ENCODE peak calls at places on chromosomes 5 and 9, in five cellular contexts. R is COR-L47, F is NCI-H510A treated with DMSO at 0.1 percent for 48 hours, N is colonic mucosa, H is NCI-H1694 treated with DMSO at 0.1 percent for 48 hours. Y is an unnamed sample.

GRCh38 chr5:176447538-176447981 is 625 bp upstream of the FAF2 start:
- DNase-seq in H (no peak), R (peak; percentile 30), N (no peak), F (peak; percentile 34), Y (no peak)

GRCh38 chr5:97021416-97021815 is 85.5 kb downstream of the LNPEP start:
- DNase-seq in N (no peak), H (no peak), R (no peak), F (no peak), Y (no peak)

GRCh38 chr5:113031132-113031531 is 54.5 kb downstream of the DCP2 start:
- DNase-seq in R (no peak), H (no peak), N (no peak), F (no peak), Y (no peak)

GRCh38 chr5:102911973-102912372 is 156.9 kb downstream of the PAM start:
- DNase-seq in H (no peak), R (peak; percentile 3), F (no peak), N (no peak), Y (no peak)

GRCh38 chr5:72537166-72537565 is 30.0 kb upstream of the ZNF366 start:
- DNase-seq in F (no peak), N (no peak), R (no peak), H (no peak), Y (no peak)

GRCh38 chr5:14463629-14464028 is 118.0 kb upstream of the OTULINL start:
- DNase-seq in F (peak; percentile 60), N (peak; percentile 76), H (no peak), R (no peak), Y (no peak)

GRCh38 chr5:155451106-155451505 is 437.6 kb downstream of the KIF4B start:
- DNase-seq in F (no peak), H (no peak), R (no peak), N (no peak), Y (no peak)

GRCh38 chr9:16191691-16192402 is 639.0 kb downstream of the CCDC171 start:
- DNase-seq in N (peak; percentile 78), F (no peak), R (peak; percentile 59), H (peak; percentile 50), Y (peak; percentile 80)

GRCh38 chr5:72508241-72509170 is 1.3 kb upstream of the ZNF366 start:
- DNase-seq in F (no peak), R (no peak), N (no peak), H (no peak), Y (peak; percentile 51)

GRCh38 chr5:113331201-113331551 is 103.6 kb downstream of the TSSK1B start:
- DNase-seq in R (no peak), F (no peak), H (no peak), N (no peak), Y (no peak)

GRCh38 chr5:86679529-86679928 is 61.8 kb downstream of the COX7C start:
- DNase-seq in H (peak; percentile 57), R (peak; percentile 49), F (peak; percentile 44), N (peak; percentile 18), Y (peak; percentile 59)

GRCh38 chr5:1127991-1128785 is 16.3 kb upstream of the SLC12A7 start:
- DNase-seq in F (peak; percentile 79), R (peak; percentile 79), H (no peak), N (peak; percentile 66), Y (no peak)

GRCh38 chr5:14777187-14777586 is 94.4 kb downstream of the ANKH start:
- DNase-seq in R (no peak), H (no peak), N (no peak), F (no peak), Y (no peak)

GRCh38 chr5:143054480-143054941 is 284.3 kb downstream of the ARHGAP26 start:
- DNase-seq in H (no peak), R (no peak), F (no peak), N (peak; percentile 43), Y (peak; percentile 74)

GRCh38 chr9:85964526-85964925 is 23.6 kb downstream of the NAA35 start:
- DNase-seq in R (no peak), H (no peak), N (no peak), F (no peak), Y (no peak)

GRCh38 chr5:5183192-5183699 is 43.1 kb downstream of the ADAMTS16 start:
- DNase-seq in R (no peak), H (no peak), N (no peak), F (no peak), Y (no peak)

GRCh38 chr9:14158911-14159310 is 155.0 kb downstream of the NFIB start:
- DNase-seq in H (no peak), R (no peak), N (no peak), F (no peak), Y (no peak)

GRCh38 chr5:77316871-77317661 is 106.6 kb downstream of the PDE8B start:
- DNase-seq in R (no peak), H (no peak), N (no peak), F (no peak), Y (no peak)

GRCh38 chr5:149946118-149946517 is 1.5 kb upstream of the PDE6A start:
- DNase-seq in F (no peak), N (peak; percentile 78), R (no peak), H (no peak), Y (no peak)

GRCh38 chr9:82940386-82940785 is 122.6 kb downstream of the RASEF start:
- DNase-seq in N (no peak), F (no peak), H (no peak), R (no peak), Y (no peak)

GRCh38 chr5:68441309-68441708 is 225.8 kb downstream of the PIK3R1 start:
- DNase-seq in R (no peak), F (no peak), H (no peak), N (no peak), Y (no peak)

GRCh38 chr5:33229216-33229615 is 211.5 kb upstream of the TARS1 start:
- DNase-seq in H (no peak), R (no peak), F (no peak), N (no peak), Y (no peak)

GRCh38 chr5:6453937-6454560 is 5.4 kb downstream of the UBE2QL1 start:
- DNase-seq in H (no peak), F (no peak), R (no peak), N (no peak), Y (no peak)

GRCh38 chr5:98513378-98513777 is 260.1 kb upstream of the RGMB start:
- DNase-seq in H (no peak), N (peak; percentile 53), F (no peak), R (no peak), Y (no peak)

GRCh38 chr5:65624570-65625555 is at the start of the genes SHLD3 and TRAPPC13:
- DNase-seq in H (peak; percentile 94), R (peak; percentile 90), F (peak; percentile 81), N (peak; percentile 92), Y (peak; percentile 97)

GRCh38 chr5:159057426-159057825 is 42.3 kb downstream of the EBF1 start:
- DNase-seq in F (no peak), H (no peak), N (no peak), R (no peak), Y (no peak)

GRCh38 chr5:177472460-177473441 is 683 bp downstream of the DBN1 start:
- DNase-seq in H (no peak), F (no peak), R (peak; percentile 20), N (no peak), Y (peak; percentile 83)

GRCh38 chr5:598564-598890 is 13.6 kb upstream of the CEP72 start:
- DNase-seq in R (no peak), H (no peak), N (no peak), F (no peak), Y (no peak)

GRCh38 chr5:136018814-136019777 is 9.7 kb upstream of the TGFBI start:
- DNase-seq in H (no peak), F (no peak), R (peak; percentile 28), N (peak; percentile 48), Y (no peak)

GRCh38 chr5:51377151-51378060 is 5.8 kb upstream of the ISL1 start:
- DNase-seq in F (no peak), H (no peak), N (no peak), R (no peak), Y (no peak)